ENCODE peak calls at places on chromosomes 3 and 15, in five cellular contexts. Q is tibial nerve; R is glutamatergic neuron; B is pancreas; Y is CD4-positive, alpha-beta T cell. T is an unnamed sample.

GRCh38 chr3:170225166-170225565 is 2.9 kb downstream of the PRKCI start:
- DNase-seq in B (no peak), Q (no peak), Y (no peak), R (no peak), T (no peak)

GRCh38 chr3:151726016-151726415 is 7.7 kb upstream of the AADACL2 start:
- DNase-seq in R (no peak), B (no peak), Y (no peak), Q (no peak), T (no peak)

GRCh38 chr3:110575702-110576101 is 495.9 kb upstream of the NECTIN3 start:
- DNase-seq in R (no peak), Q (no peak), Y (no peak), B (no peak), T (no peak)

GRCh38 chr3:37899711-37900306 is 38.1 kb downstream of the CTDSPL start:
- DNase-seq in B (no peak), R (no peak), Y (no peak), Q (no peak), T (no peak)

GRCh38 chr3:189531271-189531670 is 99.9 kb upstream of the TP63 start:
- DNase-seq in Q (no peak), Y (no peak), R (no peak), B (no peak), T (no peak)

GRCh38 chr3:158791259-158791920 is 10.5 kb upstream of the MFSD1 start:
- DNase-seq in R (no peak), Q (no peak), B (no peak), Y (peak; percentile 9), T (peak; percentile 36)

GRCh38 chr3:69182588-69183299 is 60.3 kb upstream of the LMOD3 start:
- DNase-seq in B (no peak), R (no peak), Y (no peak), Q (no peak), T (no peak)

GRCh38 chr3:187678869-187679268 is 8.7 kb upstream of the SST start:
- DNase-seq in R (peak; percentile 62), Q (no peak), Y (no peak), B (no peak), T (peak; percentile 60)

GRCh38 chr3:188901671-188902331 is 270.0 kb upstream of the TPRG1 start:
- DNase-seq in R (no peak), Y (no peak), Q (no peak), B (no peak), T (no peak)

GRCh38 chr3:43892535-43892934 is 201.8 kb downstream of the ABHD5 start:
- DNase-seq in Y (no peak), Q (no peak), B (no peak), R (no peak), T (no peak)

GRCh38 chr3:45931476-45931875 is 11.8 kb upstream of the CXCR6 start:
- DNase-seq in B (no peak), Q (no peak), Y (no peak), R (no peak), T (no peak)

GRCh38 chr15:42427429-42428223 is 63.3 kb downstream of the ZNF106 start:
- DNase-seq in Q (no peak), B (no peak), Y (no peak), R (no peak), T (no peak)

GRCh38 chr3:195265363-195265976 is 5.5 kb downstream of the XXYLT1 start:
- DNase-seq in R (no peak), Q (no peak), B (no peak), Y (no peak), T (no peak)

GRCh38 chr15:71545223-71545760 is 265.1 kb upstream of the NR2E3 start:
- DNase-seq in Q (no peak), Y (no peak), B (no peak), R (no peak), T (no peak)

GRCh38 chr3:127730171-127730570 is 57.4 kb downstream of the ABTB1 start:
- DNase-seq in B (no peak), Y (no peak), Q (no peak), R (peak; percentile 6), T (no peak)

GRCh38 chr3:47377186-47377585 is 3.6 kb upstream of the PTPN23 start:
- DNase-seq in Y (no peak), R (no peak), Q (no peak), B (no peak), T (no peak)

GRCh38 chr3:122021811-122022401 is at the start of gene ILDR1:
- DNase-seq in B (peak; percentile 75), Q (no peak), R (no peak), Y (no peak), T (peak; percentile 11)

GRCh38 chr3:141241248-141242034 is 9.8 kb downstream of the PXYLP1 start:
- DNase-seq in B (no peak), R (no peak), Q (no peak), Y (no peak), T (no peak)

GRCh38 chr3:192943384-192943783 is 25.7 kb upstream of the MB21D2 start:
- DNase-seq in R (no peak), Q (no peak), B (no peak), Y (no peak), T (no peak)

GRCh38 chr3:69755795-69756194 is 16.5 kb downstream of the MITF start:
- DNase-seq in B (no peak), R (no peak), Q (no peak), Y (no peak), T (no peak)

GRCh38 chr15:63896336-63897115 is 62.8 kb upstream of the HERC1 start:
- DNase-seq in Y (no peak), R (no peak), B (peak; percentile 50), Q (no peak), T (no peak)

GRCh38 chr15:25058080-25058785 is 103.4 kb downstream of the SNRPN start:
- DNase-seq in R (no peak), B (no peak), Y (no peak), Q (no peak), T (no peak)

GRCh38 chr3:195207731-195208130 is 63.2 kb downstream of the XXYLT1 start:
- DNase-seq in R (no peak), Q (no peak), Y (no peak), B (peak; percentile 3), T (no peak)

GRCh38 chr15:85542895-85543331 is 162.5 kb downstream of the AKAP13 start:
- DNase-seq in Q (no peak), B (no peak), R (no peak), Y (no peak), T (no peak)

GRCh38 chr3:47885168-47885567 is 82.2 kb downstream of the DHX30 start:
- DNase-seq in Q (no peak), B (no peak), Y (no peak), R (no peak), T (no peak)

GRCh38 chr3:190048831-190049541 is 71.7 kb downstream of the P3H2 start:
- DNase-seq in Y (no peak), R (no peak), B (no peak), Q (no peak), T (no peak)

GRCh38 chr15:47718474-47719440 is 1.5 kb downstream of the SEMA6D start:
- DNase-seq in B (no peak), R (peak; percentile 44), Y (no peak), Q (peak; percentile 17), T (peak; percentile 17)

GRCh38 chr3:161230621-161231195 is 9.6 kb downstream of the NMD3 start:
- DNase-seq in Y (no peak), Q (no peak), R (no peak), B (no peak), T (no peak)

GRCh38 chr3:72665701-72666443 is 182.4 kb downstream of the SHQ1 start:
- DNase-seq in B (no peak), R (peak; percentile 56), Y (peak; percentile 40), Q (no peak), T (peak; percentile 49)

GRCh38 chr3:48999085-48999858 is 7.9 kb upstream of the WDR6 start:
- DNase-seq in R (no peak), Q (no peak), Y (no peak), B (no peak), T (no peak)

GRCh38 chr3:48716508-48716981 is 476 bp downstream of the IP6K2 start:
- DNase-seq in R (peak; percentile 31), Y (peak; percentile 13), B (peak; percentile 22), Q (no peak), T (peak; percentile 13)

GRCh38 chr15:63407612-63408011 is 26.0 kb upstream of the CA12 start:
- DNase-seq in B (no peak), Y (no peak), Q (no peak), R (no peak), T (no peak)

GRCh38 chr15:68691667-68692066 is 112.9 kb downstream of the CORO2B start:
- DNase-seq in Q (no peak), R (no peak), Y (no peak), B (no peak), T (no peak)

GRCh38 chr15:31560643-31561042 is 234.0 kb downstream of the KLF13 start:
- DNase-seq in R (no peak), B (no peak), Q (no peak), Y (no peak), T (no peak)

GRCh38 chr15:74798388-74799254 is 14.0 kb upstream of the LMAN1L start:
- DNase-seq in Y (no peak), Q (no peak), R (no peak), B (no peak), T (no peak)
- TF ChIP-seq CTCF in Y (no peak), Q (no peak), R (no peak), B (no peak), T (no peak)

DNA sequence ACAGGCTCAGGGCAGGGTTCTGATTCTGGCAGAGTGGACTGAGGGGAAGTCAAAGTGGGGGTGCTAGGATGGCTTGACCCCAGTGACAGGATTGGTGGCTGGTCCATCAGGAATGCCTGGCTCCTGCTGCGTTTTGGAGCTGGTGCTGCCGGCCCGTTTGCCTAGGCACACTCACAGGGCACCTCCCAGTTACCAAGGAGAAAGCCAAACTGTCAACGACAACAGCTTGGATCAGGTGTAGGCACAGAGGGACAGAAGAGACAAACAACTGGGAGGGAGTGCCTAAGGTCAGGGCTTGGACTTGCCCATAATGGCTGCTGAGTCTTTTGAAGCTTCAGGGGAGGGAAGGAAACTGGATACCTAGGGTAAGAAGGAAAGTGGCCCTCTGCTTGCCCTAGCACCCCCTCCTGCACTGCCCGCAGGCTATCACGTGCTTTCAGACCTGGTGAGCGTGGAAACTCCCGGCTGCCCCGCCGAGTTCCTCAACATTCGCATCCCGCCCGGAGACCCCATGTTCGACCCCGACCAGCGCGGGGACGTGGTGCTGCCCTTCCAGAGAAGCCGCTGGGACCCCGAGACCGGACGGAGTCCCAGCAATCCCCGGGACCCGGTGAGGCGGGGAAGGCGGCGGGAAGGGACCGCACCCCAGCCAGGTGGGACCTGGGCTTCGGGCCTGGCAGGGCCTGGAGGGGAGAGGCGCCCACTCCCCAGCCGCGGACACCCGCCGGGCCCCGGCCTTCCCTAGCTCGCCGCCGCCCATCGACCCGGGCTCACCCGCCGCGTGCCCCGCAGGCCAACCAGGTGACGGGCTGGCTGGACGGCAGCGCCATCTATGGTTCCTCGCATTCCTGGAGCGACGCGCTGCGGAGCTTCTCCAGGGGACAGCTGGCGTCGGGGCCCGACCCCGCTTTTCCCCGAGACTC is 5.1 kb downstream of the DUOX1 start:
- DNase-seq in Q (no peak), Y (no peak), B (no peak), R (peak; percentile 67), T (peak; percentile 47)
- TF ChIP-seq CTCF in Q (no peak), Y (no peak), B (no peak), R (no peak), T (no peak)

GRCh38 chr3:104281713-104282112 is 1085.0 kb upstream of the ALCAM start:
- DNase-seq in R (no peak), Q (no peak), Y (no peak), B (no peak), T (no peak)
- TF ChIP-seq CTCF in R (no peak), Q (no peak), Y (no peak), B (no peak), T (no peak)

DNA sequence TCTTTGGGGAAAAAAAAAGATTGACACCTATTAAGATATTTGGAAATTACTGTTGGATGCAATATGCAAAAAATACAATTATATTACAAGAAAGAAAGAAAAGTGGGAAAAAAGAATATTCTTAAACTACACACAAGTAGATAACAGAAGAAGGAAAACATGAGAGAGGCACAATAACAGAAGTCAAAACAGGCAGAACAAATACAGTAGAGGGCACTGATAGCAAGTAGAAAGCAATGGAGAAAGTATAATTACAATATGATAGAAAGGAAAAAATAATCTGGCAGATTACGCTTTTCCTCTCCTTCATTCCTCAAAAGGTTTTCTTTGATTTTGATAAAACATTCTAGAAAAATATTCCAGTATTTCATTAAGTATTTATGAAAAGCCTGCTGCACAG is 72.1 kb downstream of the ADAM10 start:
- DNase-seq in R (no peak), Q (no peak), B (no peak), Y (no peak), T (no peak)
- TF ChIP-seq CTCF in R (no peak), Q (no peak), B (no peak), Y (no peak), T (no peak)